ENCODE peak calls at places on chromosomes 13 and 19, in five cellular contexts. Z is stimulated activated CD8-positive, alpha-beta memory T cell treated with anti-CD3 and anti-CD28 coated beads, Interleukin-4, amount 100 ng/mL, for 24 hours; G is fibroblast of the aortic adventitia; W is SHP77 treated with DMSO at 0.1 percent for 48 hours; L is activated naive CD4-positive, alpha-beta T cell. S is an unnamed sample.
A peak's percentile ranks its signal among the peaks of the same experiment; 100 is the strongest.

GRCh38 chr13:41740479-41740878 is 220.4 kb downstream of the VWA8 start:
- DNase-seq in W (no peak), G (peak; percentile 8), Z (no peak), L (no peak), S (peak; percentile 6)

GRCh38 chr19:23943411-23943810 is 28.7 kb downstream of the ZNF726 start:
- DNase-seq in L (no peak), Z (no peak), G (no peak), W (no peak), S (no peak)

GRCh38 chr13:110799246-110800236 is 86.0 kb downstream of the ING1 start:
- DNase-seq in Z (no peak), W (no peak), G (peak; percentile 96), L (no peak), S (peak; percentile 89)

GRCh38 chr13:111789011-111789410 is 277.9 kb upstream of the SOX1 start:
- DNase-seq in Z (no peak), L (no peak), W (no peak), G (no peak), S (no peak)

GRCh38 chr19:46860846-46861690 is at the start of gene ARHGAP35:
- DNase-seq in Z (no peak), G (no peak), L (no peak), W (no peak), S (no peak)

GRCh38 chr13:109751477-109751876 is 34.9 kb downstream of the IRS2 start:
- DNase-seq in W (no peak), L (no peak), G (no peak), Z (no peak), S (no peak)

GRCh38 chr13:32851083-32852064 is 164.8 kb upstream of the KL start:
- DNase-seq in G (no peak), L (no peak), Z (no peak), W (no peak), S (no peak)

GRCh38 chr19:23999821-24000610 is 85.3 kb downstream of the ZNF726 start:
- DNase-seq in Z (no peak), G (no peak), W (no peak), L (no peak), S (no peak)

GRCh38 chr13:68173111-68173510 is 943.0 kb upstream of the PCDH9 start:
- DNase-seq in W (no peak), L (no peak), Z (no peak), G (no peak), S (no peak)